ENCODE peak calls at places on chromosomes 13 and 19, in six cellular contexts. I is OCI-LY7, G is amniotic stem cell, W is omental fat pad, X is pancreas, K is MCF 10A. N is an unnamed sample.

GRCh38 chr13:66714795-66715194 is 515.3 kb downstream of the PCDH9 start:
- DNase-seq in W (no peak), I (no peak), K (no peak), X (no peak), G (no peak), N (no peak)

GRCh38 chr19:4014541-4015491 is 7.3 kb downstream of the PIAS4 start:
- DNase-seq in I (peak), K (no peak), W (no peak), X (peak), G (no peak), N (peak)

GRCh38 chr13:43411741-43412140 is 375.0 kb downstream of the ENOX1 start:
- DNase-seq in G (no peak), X (peak), I (no peak), W (no peak), K (no peak), N (no peak)

GRCh38 chr19:53183146-53183545 is 10.0 kb downstream of the ZNF665 start:
- DNase-seq in X (no peak), I (no peak), G (no peak), K (no peak), W (no peak), N (no peak)

GRCh38 chr13:75410207-75410606 is 71.8 kb downstream of the TBC1D4 start:
- DNase-seq in X (no peak), K (no peak), I (peak), W (no peak), G (no peak), N (no peak)

GRCh38 chr19:49820125-49820524 is 2.0 kb downstream of the MED25 start:
- DNase-seq in W (no peak), I (no peak), K (no peak), G (no peak), X (no peak), N (no peak)

GRCh38 chr13:42574011-42574410 is at the start of gene TNFSF11:
- DNase-seq in K (no peak), W (no peak), I (no peak), G (no peak), X (no peak), N (no peak)

GRCh38 chr13:100208002-100208401 is 119.1 kb downstream of the PCCA start:
- DNase-seq in X (no peak), W (no peak), I (no peak), K (no peak), G (no peak), N (no peak)

GRCh38 chr19:24029941-24030636 is 56.9 kb upstream of the ZNF254 start:
- DNase-seq in X (no peak), G (no peak), K (no peak), W (no peak), I (peak), N (no peak)

GRCh38 chr19:38669532-38669931 is 22.1 kb downstream of the ACTN4 start:
- DNase-seq in G (no peak), W (no peak), I (no peak), X (no peak), K (no peak), N (no peak)

GRCh38 chr13:95300625-95301134 is 571 bp downstream of the ABCC4 start:
- DNase-seq in X (peak), I (peak), K (peak), W (no peak), G (no peak), N (peak)

GRCh38 chr19:13398780-13399726 is 107.2 kb downstream of the CACNA1A start:
- DNase-seq in K (peak), X (no peak), G (peak), W (no peak), I (no peak), N (no peak)

GRCh38 chr19:27906081-27906480 is 1306.9 kb downstream of the UQCRFS1 start:
- DNase-seq in X (no peak), W (no peak), G (no peak), K (no peak), I (no peak), N (no peak)

GRCh38 chr13:51956717-51957116 is 54.5 kb downstream of the ATP7B start:
- DNase-seq in G (no peak), X (no peak), K (no peak), W (no peak), I (no peak), N (no peak)

GRCh38 chr13:65532231-65532630 is 1697.9 kb downstream of the PCDH9 start:
- DNase-seq in X (no peak), K (no peak), W (no peak), G (no peak), I (no peak), N (no peak)

GRCh38 chr19:11205939-11206570 is 8.7 kb upstream of the KANK2 start:
- DNase-seq in I (peak), G (no peak), X (no peak), W (no peak), K (no peak), N (no peak)

GRCh38 chr13:79528759-79529191 is 47.8 kb downstream of the NDFIP2 start:
- DNase-seq in K (no peak), X (no peak), W (no peak), I (no peak), G (no peak), N (no peak)

GRCh38 chr19:44648536-44649370 is 5.0 kb downstream of the PVR start:
- DNase-seq in G (no peak), W (no peak), I (no peak), X (no peak), K (peak), N (no peak)

GRCh38 chr19:55285225-55285890 is 1.6 kb downstream of the BRSK1 start:
- DNase-seq in I (no peak), W (no peak), K (no peak), G (no peak), X (no peak), N (no peak)

GRCh38 chr13:73334459-73334858 is 275.7 kb downstream of the KLF5 start:
- DNase-seq in X (no peak), K (peak), G (no peak), W (no peak), I (no peak), N (no peak)

GRCh38 chr13:46948338-46948737 is 51.5 kb upstream of the HTR2A start:
- DNase-seq in W (no peak), K (no peak), I (no peak), G (no peak), X (no peak), N (no peak)

GRCh38 chr19:22052644-22053013 is 345 bp downstream of the ZNF257 start:
- DNase-seq in K (no peak), W (no peak), I (peak), X (peak), G (no peak), N (peak)

GRCh38 chr13:45448965-45449559 is 15.7 kb upstream of the COG3 start:
- DNase-seq in I (no peak), K (no peak), W (no peak), X (no peak), G (no peak), N (no peak)

GRCh38 chr13:32237681-32238080 is 77.5 kb downstream of the ZAR1L start:
- DNase-seq in X (no peak), W (no peak), G (no peak), I (no peak), K (no peak), N (no peak)

GRCh38 chr13:99339230-99339721 is 32.1 kb upstream of the GPR183 start:
- DNase-seq in G (no peak), K (no peak), W (no peak), X (no peak), I (no peak), N (no peak)

GRCh38 chr19:3768015-3768747 is 3.8 kb downstream of the RAX2 start:
- DNase-seq in G (no peak), K (no peak), W (no peak), X (no peak), I (no peak), N (no peak)

N was measured in type B pancreatic cell.